ENCODE peak calls at places on chromosomes 5 and 9, in five cellular contexts. E is PC-3, F is heart left ventricle, U is fibroblast of lung, N is IMR-90. X is an unnamed sample. For H3K27me3, the result is how much of the 10 kb centered on the place peaks cover.

GRCh38 chr5:139808481-139809330 is 13.1 kb downstream of the PSD2 start:
- DNase-seq in U (peak), E (peak), F (no peak), N (peak), X (peak)

GRCh38 chr9:37992924-37993349 is 76.1 kb downstream of the SHB start:
- DNase-seq in N (no peak), U (no peak), E (no peak), F (peak), X (no peak)

GRCh38 chr9:126301196-126301595 is 25.4 kb upstream of the MVB12B start:
- DNase-seq in F (no peak), E (no peak), N (no peak), U (no peak), X (no peak)

GRCh38 chr9:116646661-116647514 is 40.2 kb upstream of the TRIM32 start:
- DNase-seq in N (peak), E (peak), U (peak), F (no peak), X (no peak)

GRCh38 chr9:6640268-6641072 is 5.1 kb downstream of the GLDC start:
- DNase-seq in E (no peak), U (no peak), N (no peak), F (no peak), X (no peak)

GRCh38 chr9:108297025-108297424 is 558.8 kb downstream of the ACTL7B start:
- DNase-seq in F (peak), U (peak), E (no peak), N (peak), X (no peak)

GRCh38 chr5:71537681-71538080 is 49.5 kb upstream of the MCCC2 start:
- DNase-seq in U (peak), N (no peak), F (no peak), E (no peak), X (no peak)

GRCh38 chr5:125549322-125549871 is 803.0 kb upstream of the ZNF608 start:
- DNase-seq in N (peak), F (no peak), U (peak), E (no peak), X (no peak)

GRCh38 chr9:21994526-21994995 is at the start of gene CDKN2B-AS1:
- DNase-seq in N (peak), U (peak), E (peak), F (peak), X (peak)

GRCh38 chr9:72527801-72528195 is 6.4 kb downstream of the TMC1 start:
- DNase-seq in F (no peak), E (no peak), U (no peak), N (no peak), X (no peak)

GRCh38 chr5:122941737-122942136 is 94.8 kb downstream of the PPIC start:
- DNase-seq in E (no peak), U (no peak), F (no peak), N (no peak), X (no peak)

GRCh38 chr9:36991516-36992134 is 42.4 kb downstream of the PAX5 start:
- DNase-seq in N (no peak), F (no peak), U (no peak), E (peak), X (no peak)

GRCh38 chr9:29740518-29740917 is 2167.2 kb upstream of the C9orf72 start:
- DNase-seq in E (no peak), F (no peak), U (no peak), N (no peak), X (no peak)

GRCh38 chr9:93682155-93682968 is 106.0 kb downstream of the PHF2 start:
- DNase-seq in N (peak), E (peak), U (peak), F (peak), X (peak)

GRCh38 chr5:17991775-17992174 is 357.5 kb downstream of the TAF11L14 start:
- DNase-seq in N (no peak), F (no peak), U (no peak), E (no peak), X (no peak)

GRCh38 chr5:157172408-157172807 is 6.3 kb upstream of the GARIN3 start:
- DNase-seq in F (no peak), N (no peak), U (no peak), E (no peak), X (peak)

GRCh38 chr5:98599016-98599415 is 174.4 kb upstream of the RGMB start:
- DNase-seq in N (peak), E (no peak), F (no peak), U (no peak), X (no peak)

GRCh38 chr5:157877821-157878220 is 18.9 kb upstream of the CLINT1 start:
- DNase-seq in E (no peak), U (no peak), N (no peak), F (no peak), X (no peak)

GRCh38 chr9:128136816-128137793 is 9.6 kb upstream of the PTGES2 start:
- DNase-seq in N (peak), U (peak), E (peak), F (peak), X (peak)

GRCh38 chr9:135095470-135096407 is 8.3 kb downstream of the OLFM1 start:
- DNase-seq in N (no peak), E (no peak), U (no peak), F (no peak), X (no peak)

GRCh38 chr9:120583958-120584369 is 4.0 kb upstream of the CDK5RAP2 start:
- DNase-seq in U (peak), E (no peak), F (peak), N (peak), X (no peak)

GRCh38 chr5:94691947-94692346 is 73.5 kb downstream of the SLF1 start:
- DNase-seq in N (peak), U (peak), E (peak), F (no peak), X (no peak)

GRCh38 chr9:134585021-134585561 is 56.5 kb upstream of the COL5A1 start:
- DNase-seq in U (no peak), F (no peak), E (no peak), N (no peak), X (no peak)

GRCh38 chr5:1751864-1752822 is 47.5 kb downstream of the MRPL36 start:
- DNase-seq in U (no peak), E (no peak), N (no peak), F (no peak), X (no peak)

GRCh38 chr9:80085668-80086067 is 513.9 kb downstream of the TLE4 start:
- DNase-seq in U (no peak), E (no peak), N (peak), F (no peak), X (no peak)

GRCh38 chr9:129197978-129198736 is 20.1 kb upstream of the IER5L start:
- DNase-seq in F (peak), N (peak), U (peak), E (no peak), X (no peak)

GRCh38 chr5:33257807-33258491 is 182.8 kb upstream of the TARS1 start:
- DNase-seq in U (peak), F (no peak), N (peak), E (peak), X (no peak)
- TF ChIP-seq CTCF in U (no peak), F (no peak), N (peak), E (peak), X (no peak)

DNA sequence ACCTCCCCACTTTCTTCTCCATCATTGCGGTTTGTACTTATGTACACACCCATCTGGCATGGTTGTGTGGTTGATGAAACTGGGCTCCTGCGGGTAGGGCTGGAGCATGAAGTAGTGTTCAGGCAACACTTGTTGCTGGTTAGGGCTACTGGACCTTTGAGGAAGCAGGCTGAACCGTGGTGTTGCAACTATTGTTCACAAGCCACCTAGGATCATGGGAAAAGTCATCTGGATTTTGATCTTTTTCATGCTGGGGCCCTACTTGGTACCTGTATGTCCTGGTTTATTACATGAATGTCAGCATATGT is 40.1 kb upstream of the TIFAB start:
- DNase-seq in F (no peak), U (no peak), E (peak), N (no peak), X (no peak)
- H3K27me3 ChIP-seq in F (half or more), U (under half), E (under half), N (under half), X (half or more)

GRCh38 chr9:130834371-130835311 is at the start of gene ABL1:
- DNase-seq in F (peak), N (peak), U (peak), E (peak), X (peak)

GRCh38 chr9:130839237-130840111 is 4.4 kb downstream of the ABL1 start:
- DNase-seq in E (no peak), F (no peak), N (no peak), U (no peak), X (no peak)

GRCh38 chr9:130837002-130837511 is 2.0 kb downstream of the ABL1 start:
- DNase-seq in F (no peak), U (peak), E (no peak), N (peak), X (no peak)

GRCh38 chr9:130835441-130836298 is 616 bp downstream of the ABL1 start:
- DNase-seq in N (peak), F (peak), E (no peak), U (peak), X (peak)

DNA sequence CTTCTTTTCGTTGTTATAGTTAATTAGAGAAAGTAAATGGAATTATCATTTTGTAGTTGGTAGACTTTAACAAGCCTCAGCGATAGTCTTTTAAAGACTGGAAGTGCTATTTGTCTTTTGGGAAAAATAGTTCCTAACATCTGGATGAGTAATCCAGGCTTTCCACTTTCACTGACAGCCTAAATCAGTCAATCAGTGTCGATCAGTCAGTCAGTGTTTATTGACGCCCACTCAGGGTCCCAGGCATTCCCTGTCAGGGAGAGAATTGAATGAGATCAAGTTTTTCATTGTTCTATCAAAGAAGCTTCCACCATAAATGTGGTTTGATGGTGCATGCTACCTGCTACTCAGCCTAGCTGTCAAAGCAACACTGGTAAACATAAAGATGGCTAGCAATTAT is 2.6 kb downstream of the ABL1 start:
- DNase-seq in U (no peak), N (no peak), F (no peak), E (no peak), X (no peak)
- H3K4me3 ChIP-seq in U (peak), N (peak), F (peak), E (peak), X (no peak)

GRCh38 chr5:176402684-176403083 is 13.7 kb downstream of the CLTB start:
- DNase-seq in U (no peak), E (no peak), F (peak), N (no peak), X (peak)

GRCh38 chr5:176407456-176408244 is 8.7 kb downstream of the CLTB start:
- DNase-seq in E (no peak), N (no peak), U (no peak), F (peak), X (peak)

GRCh38 chr5:176408590-176408989 is 7.7 kb downstream of the CLTB start:
- DNase-seq in U (no peak), N (no peak), F (no peak), E (no peak), X (no peak)

GRCh38 chr5:176406436-176407052 is 9.8 kb downstream of the CLTB start:
- DNase-seq in N (no peak), F (peak), U (no peak), E (peak), X (peak)

DNA sequence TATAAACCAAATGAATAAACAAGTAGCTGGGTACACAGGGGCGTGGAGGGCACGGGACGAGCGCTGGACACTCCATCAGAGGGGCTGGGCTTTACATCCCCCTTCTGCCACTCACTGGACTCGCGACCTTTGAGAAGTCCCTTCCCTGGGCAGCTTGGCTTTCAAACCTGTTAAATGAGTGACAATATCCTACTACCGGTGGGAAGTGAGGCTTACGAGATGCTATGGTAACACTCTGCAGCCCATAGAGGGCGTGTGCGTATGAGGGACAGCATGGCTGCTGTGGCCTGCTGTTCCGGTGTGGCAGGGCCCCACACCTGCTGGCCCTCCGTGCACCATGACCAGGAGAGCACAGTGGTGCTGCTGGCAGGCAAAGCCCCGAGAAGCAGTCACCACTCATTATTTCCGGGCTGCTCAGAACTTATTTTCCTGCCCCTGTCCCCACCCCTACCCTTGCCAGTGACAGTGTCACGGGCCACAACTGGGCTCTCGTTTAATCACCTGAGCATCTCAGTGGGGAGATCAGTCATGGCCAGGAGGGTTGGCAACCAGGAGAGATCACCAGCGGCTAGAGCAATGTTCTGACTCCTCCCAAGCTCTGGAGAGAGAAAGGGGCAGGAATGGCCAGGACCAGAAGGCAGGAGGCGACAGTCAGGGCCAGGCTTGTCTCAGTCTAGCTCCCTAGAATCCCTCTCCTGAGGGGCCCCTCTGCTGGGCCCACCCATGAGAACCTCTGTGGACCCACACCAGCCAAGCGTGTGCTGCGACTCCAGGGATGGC is 10.5 kb downstream of the CLTB start:
- DNase-seq in F (peak), N (no peak), U (no peak), E (no peak), X (peak)
- TF ChIP-seq CTCF in F (no peak), N (no peak), U (no peak), E (peak), X (no peak)

GRCh38 chr9:111037744-111038335 is 430 bp downstream of the LPAR1 start:
- DNase-seq in F (peak), U (peak), N (peak), E (peak), X (peak)
- H3K27me3 ChIP-seq in F (half or more), U (under half), N (under half), E (under half), X (under half)

X was measured in spleen.